ENCODE peak calls at places on chromosomes 11 and 22, in four cellular contexts. G is nephron progenitor cell, O is cardiac fibroblast, X is lower leg skin. E is an unnamed sample.

GRCh38 chr11:123798079-123798478 is 8.1 kb downstream of the OR6M1 start:
- DNase-seq in G (no peak), O (peak), X (no peak), E (no peak)

GRCh38 chr11:33375688-33376311 is 118.6 kb downstream of the HIPK3 start:
- DNase-seq in X (no peak), G (no peak), O (peak), E (peak)

GRCh38 chr11:1938343-1939005 is 8.7 kb upstream of the MRPL23 start:
- DNase-seq in G (peak), O (no peak), X (peak), E (no peak)

GRCh38 chr11:94938399-94939055 is 34.8 kb downstream of the CWC15 start:
- DNase-seq in G (no peak), X (peak), O (peak), E (no peak)

GRCh38 chr11:123438191-123438627 is 8.1 kb downstream of the GRAMD1B start:
- DNase-seq in X (peak), O (no peak), G (peak), E (no peak)

GRCh38 chr11:78181155-78181554 is 7.3 kb downstream of the KCTD21 start:
- DNase-seq in G (no peak), X (no peak), O (peak), E (no peak)

GRCh38 chr22:27115816-27116256 is 458.4 kb downstream of the MIAT start:
- DNase-seq in O (peak), G (no peak), X (no peak), E (no peak)

GRCh38 chr11:66688561-66689534 is 11.2 kb upstream of the RBM4B start:
- DNase-seq in G (no peak), X (no peak), O (no peak), E (no peak)

GRCh38 chr22:39214006-39214382 is 30.8 kb downstream of the PDGFB start:
- DNase-seq in G (no peak), O (no peak), X (peak), E (no peak)

GRCh38 chr22:39215070-39215396 is 29.7 kb downstream of the PDGFB start:
- DNase-seq in X (peak), O (no peak), G (no peak), E (no peak)

GRCh38 chr22:39214383-39215069 is 30.3 kb downstream of the PDGFB start:
- DNase-seq in O (peak), X (peak), G (no peak), E (no peak)

GRCh38 chr22:39216143-39216490 is 28.7 kb downstream of the PDGFB start:
- DNase-seq in G (no peak), O (no peak), X (peak), E (no peak)

DNA sequence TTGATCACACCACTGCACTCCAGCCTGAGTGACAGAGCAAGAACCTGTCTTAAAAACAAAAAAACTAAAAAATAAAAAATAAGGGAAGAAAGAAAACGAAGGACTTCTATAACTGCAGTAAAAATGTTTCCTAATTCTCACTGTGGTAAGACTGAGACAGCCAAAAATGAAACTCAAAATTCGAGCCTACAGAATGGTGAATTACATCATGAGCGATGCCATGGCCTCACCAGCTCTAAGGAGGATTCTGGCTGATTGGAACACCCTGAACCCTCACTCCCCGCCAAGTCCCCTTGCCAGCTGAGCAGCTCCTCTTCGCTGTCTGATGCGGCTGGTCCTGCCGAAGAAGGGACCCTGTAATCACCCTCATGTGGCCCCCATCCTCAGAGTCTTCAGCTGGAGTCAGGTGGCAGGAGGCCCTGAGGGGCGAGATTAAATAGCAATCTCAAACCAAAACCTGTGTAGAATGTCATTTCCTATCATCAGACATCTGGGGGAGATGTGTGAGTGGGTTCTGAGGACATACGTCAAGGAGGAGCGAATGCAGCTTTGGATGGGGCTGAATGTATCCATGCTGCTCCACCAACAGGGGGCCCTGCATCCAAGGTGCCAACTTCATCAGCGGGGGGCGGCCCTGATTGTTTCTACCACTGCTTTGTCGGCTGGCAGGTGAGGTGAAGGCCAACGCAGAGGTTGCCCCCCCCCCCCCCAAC is 29.2 kb downstream of the PDGFB start:
- DNase-seq in O (no peak), G (no peak), X (peak), E (no peak)
- TF ChIP-seq CTCF in O (peak), G (peak), X (no peak), E (peak)

GRCh38 chr22:41050873-41051272 is 41.5 kb upstream of the EP300 start:
- DNase-seq in X (no peak), O (no peak), G (no peak), E (no peak)
- TF ChIP-seq CTCF in X (no peak), O (no peak), G (no peak), E (peak)

DNA sequence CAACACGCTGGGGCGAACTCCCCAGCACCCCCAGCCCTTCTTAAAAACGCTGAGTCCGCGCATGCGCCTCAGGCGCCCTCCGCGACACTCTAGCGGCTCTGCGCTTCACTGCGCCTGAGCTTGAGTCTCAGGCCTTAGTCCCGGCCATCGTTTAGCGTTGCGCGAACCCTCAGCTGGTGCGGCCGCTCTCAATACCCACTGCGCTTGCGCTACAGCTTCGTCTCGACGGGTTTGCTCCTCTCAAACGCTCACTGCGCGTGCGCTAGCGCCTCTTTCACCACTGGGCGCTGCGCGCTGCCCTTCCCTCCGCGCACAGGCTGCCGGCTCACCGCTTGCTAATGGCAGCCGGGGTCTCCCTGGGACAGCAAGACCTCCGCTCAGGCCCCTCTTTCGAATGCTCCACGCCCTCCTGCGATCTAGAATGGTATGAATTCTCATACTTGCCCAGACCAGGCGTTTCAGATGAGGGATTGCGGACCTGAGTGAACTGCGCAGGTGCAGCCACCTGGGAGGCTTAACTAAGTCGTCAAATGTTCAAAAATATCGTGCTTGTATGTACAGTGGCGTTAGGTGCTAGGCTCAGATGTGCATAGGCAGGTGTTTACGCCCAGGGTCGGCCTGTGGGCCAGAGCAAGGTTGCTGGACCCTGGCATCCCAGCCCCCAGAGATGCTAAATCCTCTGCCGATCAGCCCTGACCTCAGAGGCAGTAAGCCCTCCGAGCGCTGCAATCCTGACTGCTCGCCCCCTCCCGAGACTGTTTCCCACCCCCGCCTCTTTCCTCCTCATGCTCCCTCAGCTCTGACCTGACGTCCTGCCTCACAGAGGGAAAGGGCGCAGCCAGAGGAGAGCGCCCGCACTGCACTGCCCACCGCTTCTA is at the start of gene SLC2A11:
- DNase-seq in O (peak), G (peak), X (peak), E (peak)
- TF ChIP-seq CTCF in O (peak), G (no peak), X (peak), E (peak)

DNA sequence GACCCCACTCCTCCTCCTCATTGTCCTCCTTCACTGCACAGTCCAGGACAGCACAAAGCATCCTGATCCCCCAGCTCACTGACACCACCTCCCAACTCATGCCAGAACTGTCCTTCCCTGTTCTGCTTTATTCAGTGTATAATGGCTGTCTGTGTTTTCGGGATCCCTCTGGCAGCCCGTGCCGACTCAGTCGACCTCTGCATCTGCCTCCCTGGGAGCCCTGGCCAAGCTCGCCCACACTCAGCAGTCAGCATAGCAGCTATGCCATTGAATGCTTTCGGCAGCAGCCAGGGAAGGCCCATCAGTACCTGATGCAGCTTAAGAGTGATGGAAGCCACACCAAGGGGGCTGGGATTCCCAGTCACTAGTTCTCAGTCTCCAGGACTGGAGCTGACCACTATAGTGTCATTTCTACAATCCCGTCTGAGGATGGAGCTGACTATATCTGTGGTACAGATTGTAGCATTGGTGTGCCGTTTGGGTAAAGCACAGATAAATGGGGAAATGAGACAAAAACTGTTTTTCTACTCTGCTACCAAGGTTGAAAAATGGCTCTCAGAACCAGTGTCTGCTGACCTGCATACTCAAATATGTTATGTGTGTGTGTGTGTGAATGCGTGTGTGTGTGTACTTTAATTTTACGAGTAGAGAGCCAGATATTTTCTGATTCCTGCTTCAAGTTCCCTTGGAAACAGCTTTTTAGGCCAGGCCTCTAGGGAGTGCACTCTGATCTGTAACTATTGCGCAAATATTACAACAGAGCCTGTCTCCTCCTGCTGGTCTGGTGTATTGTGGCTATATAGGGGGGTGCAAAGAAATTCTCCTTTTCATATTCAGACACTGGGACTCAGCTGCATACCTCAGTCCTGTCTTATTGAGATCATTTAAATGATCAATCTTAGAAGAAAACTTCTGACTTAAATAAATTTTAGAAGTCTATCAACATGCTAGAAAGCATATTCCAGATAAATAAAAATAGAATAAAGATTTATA is 78.8 kb upstream of the TOP3B start:
- DNase-seq in G (no peak), O (peak), X (no peak), E (no peak)
- TF ChIP-seq CTCF in G (no peak), O (peak), X (no peak), E (peak)

GRCh38 chr11:116786360-116786759 is 1.5 kb downstream of the ZPR1 start:
- DNase-seq in G (no peak), O (no peak), X (no peak), E (no peak)
- TF ChIP-seq CTCF in G (no peak), O (no peak), X (no peak), E (no peak)